ENCODE peak calls at places on chromosomes 3 and 15, in four cellular contexts. R is K562, N is WTC11, H is A549. S is an unnamed sample.

GRCh38 chr3:44584646-44585501 is at the start of gene ZNF660:
- DNase-seq in R (peak), N (peak), H (no peak), S (peak)

GRCh38 chr3:149473314-149473990 is 1.0 kb upstream of the TM4SF4 start:
- DNase-seq in R (no peak), N (no peak), H (peak), S (no peak)

GRCh38 chr3:50126287-50127211 is 28.6 kb upstream of the SEMA3F start:
- DNase-seq in R (peak), N (no peak), H (no peak), S (peak)

GRCh38 chr3:94234177-94234788 is 171.4 kb downstream of the NSUN3 start:
- DNase-seq in R (peak), N (peak), H (peak), S (peak)

GRCh38 chr15:62737551-62737950 is 305.0 kb upstream of the TPM1 start:
- DNase-seq in R (no peak), N (no peak), H (no peak), S (no peak)

GRCh38 chr3:19934098-19934566 is at the start of gene EFHB:
- DNase-seq in R (peak), N (peak), H (peak), S (peak)

GRCh38 chr3:187788984-187789857 is 44.0 kb upstream of the BCL6 start:
- DNase-seq in R (no peak), N (no peak), H (no peak), S (no peak)

GRCh38 chr3:23044463-23044862 is 158.7 kb upstream of the UBE2E2 start:
- DNase-seq in R (no peak), N (no peak), H (no peak), S (no peak)

GRCh38 chr15:35557544-35557943 is 11.6 kb upstream of the DPH6 start:
- DNase-seq in R (peak), N (no peak), H (peak), S (peak)

GRCh38 chr3:44968447-44968858 is 7.5 kb downstream of the ZDHHC3 start:
- DNase-seq in R (no peak), N (no peak), H (no peak), S (no peak)

GRCh38 chr3:142652826-142653292 is 56.7 kb downstream of the PLS1 start:
- DNase-seq in R (peak), N (no peak), H (no peak), S (no peak)

GRCh38 chr3:13866406-13866965 is 13.4 kb downstream of the WNT7A start:
- DNase-seq in R (no peak), N (no peak), H (no peak), S (no peak)

GRCh38 chr3:185732782-185733181 is 92.1 kb downstream of the IGF2BP2 start:
- DNase-seq in R (no peak), N (no peak), H (no peak), S (peak)

GRCh38 chr3:40427045-40427669 is 30.0 kb upstream of the RPL14 start:
- DNase-seq in R (no peak), N (no peak), H (no peak), S (no peak)

GRCh38 chr3:33030802-33031201 is 66.1 kb downstream of the GLB1 start:
- DNase-seq in R (no peak), N (no peak), H (no peak), S (no peak)
- TF ChIP-seq HMGXB4 in R (no peak), N (no peak), H (no peak), S (no peak)

DNA sequence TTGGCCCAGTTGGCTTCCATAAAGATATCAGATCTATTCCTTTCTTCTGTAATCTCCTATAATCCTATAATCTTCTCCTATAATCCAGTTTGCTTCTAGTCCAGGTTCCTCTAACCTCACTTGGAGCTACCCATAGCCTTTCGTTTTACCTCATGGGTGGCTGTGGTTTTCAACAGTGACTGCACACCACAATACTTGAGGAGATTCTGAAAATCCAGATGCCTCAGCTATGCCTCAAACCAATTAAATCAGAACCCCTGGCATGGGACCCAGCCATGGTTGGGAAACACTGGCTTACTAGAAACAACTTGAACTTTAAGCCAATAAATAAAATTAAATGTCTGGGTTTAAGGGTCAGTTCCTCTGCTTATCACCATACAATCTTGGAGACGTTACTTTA is 86.1 kb upstream of the NTRK3 start:
- DNase-seq in R (no peak), N (no peak), H (no peak), S (no peak)
- TF ChIP-seq HMGXB4 in R (no peak), N (no peak), H (no peak), S (no peak)

DNA sequence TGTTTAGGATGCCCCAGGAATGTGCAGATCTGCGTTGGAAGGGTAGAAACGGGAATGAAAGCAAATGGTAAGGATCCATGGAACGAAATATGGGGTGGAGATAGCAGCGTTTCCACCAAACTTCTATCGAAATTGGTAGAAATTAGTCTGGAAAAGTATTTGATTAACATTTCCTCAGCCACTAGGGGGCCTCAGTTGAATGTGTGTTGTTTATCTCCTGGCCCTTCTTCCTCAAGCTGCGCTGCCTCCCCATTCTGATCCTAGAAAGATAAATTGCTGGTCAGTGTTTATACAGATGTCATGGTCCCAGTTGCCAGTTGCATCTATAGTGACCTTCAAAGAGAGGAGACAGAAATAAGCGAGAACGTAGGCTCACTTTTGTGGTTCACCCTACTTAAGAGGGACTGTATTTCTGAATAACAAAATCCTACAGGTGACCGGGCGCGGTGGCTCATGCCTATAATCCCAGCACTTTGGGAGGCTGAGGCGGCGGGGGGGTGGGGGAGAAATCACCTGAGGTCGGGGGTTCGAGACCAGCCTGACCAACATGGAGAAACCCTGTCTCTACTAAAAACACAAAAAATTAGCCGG is 457.1 kb downstream of the SQOR start:
- DNase-seq in R (peak), N (peak), H (peak), S (peak)
- TF ChIP-seq HMGXB4 in R (no peak), N (no peak), H (no peak), S (no peak)

GRCh38 chr3:81728766-81729544 is 32.5 kb downstream of the GBE1 start:
- DNase-seq in R (no peak), N (no peak), H (no peak), S (no peak)
- TF ChIP-seq HMGXB4 in R (no peak), N (no peak), H (no peak), S (no peak)

GRCh38 chr3:127033171-127033570 is 50.3 kb downstream of the PLXNA1 start:
- DNase-seq in R (no peak), N (no peak), H (no peak), S (no peak)

GRCh38 chr3:127034990-127035652 is 52.2 kb downstream of the PLXNA1 start:
- DNase-seq in R (no peak), N (no peak), H (no peak), S (no peak)

GRCh38 chr3:127035672-127036071 is 52.8 kb downstream of the PLXNA1 start:
- DNase-seq in R (no peak), N (no peak), H (peak), S (no peak)

GRCh38 chr3:127033786-127034185 is 50.9 kb downstream of the PLXNA1 start:
- DNase-seq in R (no peak), N (no peak), H (no peak), S (no peak)

GRCh38 chr3:127034195-127034989 is 51.5 kb downstream of the PLXNA1 start:
- DNase-seq in R (no peak), N (no peak), H (no peak), S (no peak)
- TF ChIP-seq HMGXB4 in R (no peak), N (no peak), H (no peak), S (no peak)

DNA sequence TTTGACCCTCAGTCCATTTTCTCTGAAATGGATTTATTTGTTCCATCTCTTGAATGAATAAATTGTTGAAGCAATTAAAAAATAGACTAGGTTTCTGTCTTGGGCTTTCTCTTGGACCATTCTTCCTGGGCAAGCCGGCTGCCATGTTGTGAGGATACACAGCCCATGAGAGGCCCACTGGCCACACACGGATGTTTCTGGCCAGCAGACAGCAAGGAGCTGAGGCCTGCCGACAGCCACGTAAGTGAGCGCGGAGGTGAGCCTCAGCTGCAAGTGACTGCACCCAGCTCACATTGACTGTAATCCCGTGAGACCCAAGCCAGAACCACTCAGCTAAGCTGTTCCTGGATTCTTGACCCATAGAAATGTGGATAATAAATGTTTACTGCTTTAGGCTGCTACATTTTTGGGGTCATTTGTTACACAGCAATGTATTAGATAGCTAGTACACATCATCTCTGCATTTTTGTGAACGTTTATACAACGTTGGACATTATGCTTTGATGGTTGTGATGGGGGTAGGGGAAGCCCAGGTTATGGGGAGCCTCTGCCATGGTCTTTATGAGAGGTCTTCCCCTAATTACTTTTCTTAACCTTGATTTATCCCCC is 22.8 kb downstream of the IDH3A start:
- DNase-seq in R (no peak), N (no peak), H (no peak), S (no peak)
- TF ChIP-seq HMGXB4 in R (no peak), N (no peak), H (no peak), S (no peak)

GRCh38 chr15:98881526-98882517 is 125.8 kb downstream of the PGPEP1L start:
- DNase-seq in R (peak), N (no peak), H (no peak), S (peak)
- TF ChIP-seq HMGXB4 in R (no peak), N (no peak), H (no peak), S (no peak)